ENCODE peak calls at places on chromosome 20, in four cellular contexts. O, X, E and A are unnamed samples.

GRCh38 chr20:17431621-17432364 is 99.4 kb downstream of the BFSP1 start:
- DNase-seq in E (peak), O (peak), X (no peak), A (peak)

GRCh38 chr20:58268936-58269619 is 40.4 kb upstream of the RAB22A start:
- DNase-seq in O (no peak), X (no peak), E (no peak), A (no peak)

GRCh38 chr20:43655937-43656336 is 11.0 kb upstream of the MYBL2 start:
- DNase-seq in X (no peak), O (no peak), E (no peak), A (no peak)

GRCh38 chr20:36094497-36094896 is 60.0 kb upstream of the EPB41L1 start:
- DNase-seq in O (no peak), X (no peak), E (no peak), A (no peak)

GRCh38 chr20:58219342-58219700 is 9.1 kb downstream of the ANKRD60 start:
- DNase-seq in X (peak), E (no peak), O (no peak), A (no peak)

GRCh38 chr20:18722381-18722780 is 91.2 kb upstream of the SCP2D1 start:
- DNase-seq in O (no peak), X (no peak), E (no peak), A (no peak)

GRCh38 chr20:56202493-56203077 is 45.9 kb upstream of the MC3R start:
- DNase-seq in E (no peak), O (peak), X (no peak), A (no peak)

GRCh38 chr20:43508604-43509040 is 1.1 kb downstream of the L3MBTL1 start:
- DNase-seq in X (no peak), O (no peak), E (peak), A (peak)

GRCh38 chr20:3315110-3315509 is 76.1 kb upstream of the SLC4A11 start:
- DNase-seq in E (no peak), X (no peak), O (peak), A (no peak)

GRCh38 chr20:57747889-57748456 is 38.2 kb upstream of the PMEPA1 start:
- DNase-seq in O (no peak), E (no peak), X (no peak), A (no peak)

GRCh38 chr20:55415567-55416142 is 589.7 kb downstream of the CBLN4 start:
- DNase-seq in O (no peak), E (peak), X (no peak), A (no peak)

GRCh38 chr20:20454367-20454766 is 86.5 kb downstream of the INSM1 start:
- DNase-seq in O (no peak), E (no peak), X (no peak), A (no peak)

GRCh38 chr20:1949711-1950110 is 44.1 kb downstream of the PDYN start:
- DNase-seq in E (no peak), X (no peak), O (no peak), A (no peak)

GRCh38 chr20:58708246-58708931 is 15.8 kb downstream of the NPEPL1 start:
- DNase-seq in E (no peak), O (no peak), X (no peak), A (no peak)

GRCh38 chr20:3966571-3966970 is 48.8 kb downstream of the RNF24 start:
- DNase-seq in O (no peak), E (no peak), X (no peak), A (no peak)

DNA sequence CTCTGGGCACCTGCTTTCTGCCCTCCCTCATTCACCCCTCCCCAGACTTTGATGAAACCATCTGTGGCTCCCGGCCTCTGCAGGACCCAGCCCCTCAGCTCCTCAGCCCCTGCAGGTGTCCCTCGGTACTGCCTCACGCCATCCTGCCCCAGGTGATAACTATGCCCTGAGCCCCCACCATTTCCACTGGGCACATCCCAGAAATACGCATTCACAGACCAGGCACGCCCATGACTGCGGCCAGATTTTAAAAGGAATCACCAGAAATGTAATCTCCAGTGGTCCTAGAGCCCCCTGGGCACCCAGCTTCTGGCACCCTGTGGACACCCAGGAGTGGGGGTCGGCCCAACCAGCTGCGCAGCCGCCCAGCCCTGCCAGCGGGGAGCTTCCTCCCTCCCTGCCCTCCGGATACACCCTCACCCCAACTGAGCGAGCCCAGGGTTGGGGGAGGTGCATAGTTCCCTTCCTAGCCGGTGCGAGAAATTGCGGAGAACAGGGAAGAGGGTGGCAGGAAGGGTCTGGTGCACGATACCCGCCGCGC is 585 bp upstream of the NTSR1 start:
- DNase-seq in O (no peak), X (no peak), E (no peak), A (peak)
- TF ChIP-seq CTCF in O (no peak), X (peak), E (peak), A (peak)

GRCh38 chr20:25469558-25469957 is 62.1 kb downstream of the GINS1 start:
- DNase-seq in X (no peak), E (no peak), O (no peak), A (no peak)

GRCh38 chr20:25467441-25467840 is 60.0 kb downstream of the GINS1 start:
- DNase-seq in X (no peak), O (no peak), E (no peak), A (no peak)

GRCh38 chr20:25471020-25471419 is 63.5 kb downstream of the GINS1 start:
- DNase-seq in O (no peak), E (no peak), X (no peak), A (no peak)

GRCh38 chr20:25468126-25469075 is 60.9 kb downstream of the GINS1 start:
- DNase-seq in X (no peak), E (no peak), O (no peak), A (no peak)

DNA sequence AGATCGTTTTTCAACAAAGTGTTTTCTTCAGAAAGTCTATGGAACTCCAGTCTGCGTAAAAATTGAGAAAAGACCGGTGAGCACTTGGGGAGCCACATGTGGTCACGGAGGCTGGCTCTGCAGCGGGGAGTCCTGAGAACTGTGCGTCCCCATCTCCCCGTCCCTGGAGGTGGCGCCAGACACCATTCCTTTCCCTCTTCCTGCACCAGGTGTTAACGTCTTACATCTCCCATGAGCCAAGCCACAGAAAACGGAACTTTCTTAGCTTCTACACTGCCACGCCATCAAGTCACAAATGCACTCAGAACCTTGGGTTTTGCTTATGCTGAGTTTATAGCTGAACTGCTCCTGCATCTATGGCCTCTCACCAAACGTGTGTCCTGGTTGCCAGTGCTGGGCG is 62.6 kb downstream of the GINS1 start:
- DNase-seq in O (peak), E (peak), X (no peak), A (peak)
- TF ChIP-seq CTCF in O (peak), E (peak), X (peak), A (peak)

GRCh38 chr20:38173237-38174156 is 8.4 kb upstream of the TGM2 start:
- DNase-seq in E (no peak), X (peak), O (peak), A (no peak)
- TF ChIP-seq CTCF in E (no peak), X (no peak), O (no peak), A (no peak)

GRCh38 chr20:51318058-51318960 is 224.2 kb downstream of the NFATC2 start:
- DNase-seq in O (peak), X (no peak), E (peak), A (no peak)
- TF ChIP-seq CTCF in O (peak), X (peak), E (peak), A (peak)

GRCh38 chr20:25195014-25195961 is at the start of gene ENTPD6:
- DNase-seq in X (peak), O (peak), E (peak), A (peak)
- TF ChIP-seq CTCF in X (peak), O (no peak), E (peak), A (peak)

GRCh38 chr20:21510414-21510971 is 3.4 kb downstream of the NKX2-2 start:
- DNase-seq in X (no peak), O (no peak), E (no peak), A (peak)

GRCh38 chr20:21510995-21511394 is 2.9 kb downstream of the NKX2-2 start:
- DNase-seq in O (no peak), X (no peak), E (no peak), A (no peak)

GRCh38 chr20:21509079-21509596 is 4.7 kb downstream of the NKX2-2 start:
- DNase-seq in E (no peak), X (no peak), O (no peak), A (no peak)

GRCh38 chr20:21508230-21509078 is 5.4 kb downstream of the NKX2-2 start:
- DNase-seq in X (no peak), O (no peak), E (no peak), A (no peak)

GRCh38 chr20:21509597-21510331 is 4.1 kb downstream of the NKX2-2 start:
- DNase-seq in X (no peak), O (no peak), E (no peak), A (peak)
- TF ChIP-seq CTCF in X (no peak), O (no peak), E (peak), A (no peak)

GRCh38 chr20:63642518-63643247 is 10.5 kb downstream of the STMN3 start:
- DNase-seq in O (no peak), E (peak), X (no peak), A (no peak)

GRCh38 chr20:63640086-63640485 is 13.1 kb downstream of the STMN3 start:
- DNase-seq in O (no peak), E (no peak), X (no peak), A (no peak)

GRCh38 chr20:63643499-63643898 is 9.7 kb downstream of the STMN3 start:
- DNase-seq in E (no peak), O (no peak), X (no peak), A (no peak)

GRCh38 chr20:63641146-63641791 is 12.0 kb downstream of the STMN3 start:
- DNase-seq in X (no peak), E (no peak), O (peak), A (peak)

DNA sequence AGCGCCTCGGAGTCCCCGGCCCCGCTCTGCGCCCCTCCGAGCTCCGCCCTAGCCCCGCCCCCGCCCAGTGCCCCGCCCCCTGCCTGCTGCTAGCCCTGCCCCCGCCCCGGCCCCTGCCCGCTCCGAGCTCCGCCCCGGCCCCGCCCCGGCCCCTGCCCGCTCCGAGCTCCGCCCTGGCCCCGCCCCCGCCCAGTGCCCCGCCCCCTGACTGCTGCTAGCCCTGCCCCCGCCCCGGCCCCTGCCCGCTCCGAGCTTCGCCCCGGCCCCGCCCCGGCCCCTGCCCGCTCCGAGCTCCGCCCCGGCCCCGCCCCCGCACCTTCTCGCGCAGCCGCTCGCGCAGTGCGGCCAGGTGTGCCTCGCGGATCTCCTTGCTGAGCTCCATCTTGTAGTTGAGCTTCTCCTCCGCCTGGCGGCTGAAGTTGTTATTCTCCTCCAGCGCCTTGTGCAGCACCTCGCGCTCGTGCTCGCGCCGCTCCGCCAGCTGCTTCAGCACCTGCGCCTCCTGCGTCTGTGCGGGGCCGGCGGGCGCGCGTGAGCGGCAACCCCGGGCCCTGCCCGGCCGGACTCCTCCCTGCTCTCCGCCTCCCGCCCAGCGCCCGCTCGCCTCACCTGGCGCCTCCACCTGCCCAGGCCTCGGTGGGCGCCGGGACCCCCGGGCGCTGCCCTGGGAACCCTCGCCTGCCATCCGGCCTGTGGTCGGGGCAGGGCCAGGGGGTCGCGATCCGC is 11.3 kb downstream of the STMN3 start:
- DNase-seq in E (peak), X (no peak), O (peak), A (peak)
- TF ChIP-seq CTCF in E (peak), X (peak), O (peak), A (peak)

DNA sequence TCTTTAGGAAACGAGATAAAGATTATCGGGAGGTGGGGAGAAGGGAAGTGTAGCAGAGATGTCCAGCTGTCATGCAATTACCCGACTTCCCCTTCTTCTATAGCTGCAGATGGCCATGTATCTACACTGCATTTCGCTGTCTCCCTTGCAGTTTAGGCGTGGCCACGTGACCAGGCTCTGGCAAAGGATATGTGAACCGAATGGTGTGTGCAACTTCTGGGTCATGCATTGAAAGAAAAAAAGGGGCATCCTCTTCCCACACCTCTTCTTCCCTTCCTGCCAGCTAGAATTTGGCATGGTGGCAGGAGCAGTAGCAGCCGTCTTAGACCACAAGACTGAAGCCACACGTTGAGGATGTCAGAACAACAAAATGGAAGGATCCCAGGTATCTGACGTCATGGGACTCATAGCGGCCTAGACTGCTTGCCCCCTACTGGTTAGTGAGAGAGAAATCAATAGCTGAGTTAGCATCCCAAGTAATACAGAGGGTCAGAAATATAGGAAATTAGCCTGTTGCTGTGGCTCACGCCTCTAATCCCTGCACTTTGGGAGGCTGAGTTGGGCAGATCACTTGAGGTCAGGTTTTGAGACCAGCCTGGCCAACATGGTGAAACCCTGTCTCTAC is 32.8 kb downstream of the TCF15 start:
- DNase-seq in E (no peak), X (no peak), O (no peak), A (no peak)
- TF ChIP-seq CTCF in E (peak), X (peak), O (no peak), A (peak)

GRCh38 chr20:50315811-50316551 is 125.4 kb downstream of the CEBPB start:
- DNase-seq in O (no peak), X (no peak), E (peak), A (no peak)
- TF ChIP-seq CTCF in O (no peak), X (no peak), E (no peak), A (no peak)

GRCh38 chr20:44965651-44966029 is 672 bp upstream of the STK4 start:
- DNase-seq in O (no peak), E (no peak), X (no peak), A (no peak)
- TF ChIP-seq CTCF in O (no peak), E (no peak), X (no peak), A (no peak)